ENCODE peak calls at places on chromosomes 7 and 10, in six cellular contexts. X, F, J, R, Z and T are unnamed samples. For H3K4me1, the result is how much of the 10 kb centered on the place peaks cover.

GRCh38 chr10:45653454-45653853 is 19.1 kb downstream of the ZFAND4 start:
- DNase-seq in R (no peak), J (no peak), Z (no peak), F (no peak), X (no peak), T (no peak)

GRCh38 chr10:110442746-110443145 is 55.0 kb upstream of the DUSP5 start:
- DNase-seq in J (no peak), X (no peak), R (no peak), Z (no peak), F (no peak), T (no peak)

GRCh38 chr7:81260152-81260551 is 341.3 kb upstream of the SEMA3C start:
- DNase-seq in J (no peak), Z (no peak), X (peak), R (peak), F (no peak), T (no peak)

GRCh38 chr7:17009007-17009719 is 127.4 kb upstream of the AGR3 start:
- DNase-seq in J (peak), R (peak), X (peak), F (no peak), Z (no peak), T (no peak)

GRCh38 chr10:79479283-79479909 is 32.9 kb upstream of the EIF5AL1 start:
- DNase-seq in R (no peak), F (no peak), X (no peak), Z (no peak), J (no peak), T (no peak)

GRCh38 chr7:603152-603941 is 83.7 kb upstream of the PDGFA start:
- DNase-seq in J (no peak), F (peak), X (no peak), R (no peak), Z (peak), T (no peak)

GRCh38 chr7:75596727-75597614 is 104.9 kb downstream of the SPDYE5 start:
- DNase-seq in F (no peak), Z (no peak), X (peak), R (peak), J (no peak), T (no peak)

GRCh38 chr7:99791667-99792356 is 7.8 kb upstream of the CYP3A4 start:
- DNase-seq in R (no peak), F (peak), X (no peak), J (no peak), Z (no peak), T (no peak)

GRCh38 chr10:118840776-118841468 is 86.2 kb upstream of the CACUL1 start:
- DNase-seq in F (no peak), R (no peak), J (no peak), Z (no peak), X (no peak), T (no peak)

GRCh38 chr10:84948644-84949043 is 620.3 kb downstream of the CCSER2 start:
- DNase-seq in F (no peak), Z (no peak), J (no peak), X (no peak), R (no peak), T (no peak)

GRCh38 chr10:127148933-127149220 is 47.5 kb downstream of the INSYN2A start:
- DNase-seq in X (peak), F (no peak), J (no peak), R (peak), Z (no peak), T (no peak)

GRCh38 chr10:94630017-94630688 is 53.4 kb upstream of the CYP2C18 start:
- DNase-seq in F (no peak), J (peak), Z (no peak), R (peak), X (peak), T (no peak)

GRCh38 chr10:80408198-80409085 is at the start of gene PRXL2A:
- DNase-seq in Z (peak), J (peak), F (peak), R (peak), X (peak), T (peak)

GRCh38 chr10:120336910-120337540 is 120.0 kb upstream of the PLPP4 start:
- DNase-seq in R (peak), J (peak), X (peak), F (peak), Z (peak), T (peak)

GRCh38 chr7:111735661-111736323 is 173.5 kb upstream of the IMMP2L start:
- DNase-seq in X (peak), J (peak), Z (no peak), R (peak), F (no peak), T (peak)

GRCh38 chr10:129192344-129193128 is 274.5 kb upstream of the MGMT start:
- DNase-seq in J (no peak), Z (peak), F (no peak), X (no peak), R (peak), T (no peak)

GRCh38 chr10:101495324-101495925 is 92.6 kb downstream of the POLL start:
- DNase-seq in X (peak), R (peak), Z (no peak), F (no peak), J (peak), T (no peak)

GRCh38 chr7:47318395-47319182 is 263.3 kb downstream of the TNS3 start:
- DNase-seq in R (no peak), J (no peak), F (no peak), Z (no peak), X (no peak), T (no peak)

GRCh38 chr10:117188399-117188798 is 8.9 kb upstream of the KCNK18 start:
- DNase-seq in X (no peak), J (no peak), R (peak), F (no peak), Z (no peak), T (no peak)

GRCh38 chr7:142377567-142377966 is 119.7 kb upstream of the PRSS58 start:
- DNase-seq in J (no peak), Z (no peak), X (no peak), R (no peak), F (no peak), T (no peak)

GRCh38 chr10:44724415-44725174 is 186.5 kb upstream of the TMEM72 start:
- DNase-seq in F (no peak), R (peak), X (no peak), Z (no peak), J (peak), T (no peak)

GRCh38 chr7:55344840-55345239 is 20.3 kb upstream of the LANCL2 start:
- DNase-seq in Z (no peak), R (peak), X (no peak), J (no peak), F (no peak), T (no peak)

DNA sequence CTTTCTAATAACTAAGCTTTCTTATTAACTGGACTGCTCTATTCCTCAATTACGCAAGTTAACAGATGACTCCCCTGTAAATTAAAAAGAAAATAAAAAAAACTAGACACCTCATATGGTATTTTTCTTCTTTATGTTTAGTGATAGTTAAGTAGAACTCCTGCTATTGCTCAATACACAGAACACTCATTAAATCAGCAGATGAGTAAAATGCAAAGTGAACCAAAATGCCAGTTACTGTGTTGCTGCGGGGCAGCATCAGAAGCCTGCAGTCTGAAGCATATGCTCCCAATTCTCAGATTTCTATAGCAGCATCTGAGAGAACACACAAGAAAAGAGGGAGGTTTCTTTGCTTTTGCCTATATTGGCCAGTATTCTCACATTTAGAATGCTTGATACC is 28.4 kb downstream of the CDK6 start:
- DNase-seq in Z (no peak), F (no peak), J (peak), R (peak), X (no peak), T (no peak)
- H3K4me1 ChIP-seq in Z (under half), F (under half), J (under half), R (under half), X (half or more), T (under half)

GRCh38 chr7:129100827-129101166 is 43.7 kb upstream of the TSPAN33 start:
- DNase-seq in F (no peak), R (no peak), J (no peak), X (no peak), Z (no peak), T (no peak)
- H3K27ac ChIP-seq in F (peak), R (no peak), J (no peak), X (no peak), Z (no peak), T (no peak)

GRCh38 chr7:50682079-50682478 is 100.6 kb downstream of the GRB10 start:
- DNase-seq in J (no peak), Z (no peak), R (no peak), F (no peak), X (no peak), T (no peak)

GRCh38 chr7:50682573-50682972 is 100.1 kb downstream of the GRB10 start:
- DNase-seq in X (no peak), F (no peak), R (no peak), Z (no peak), J (no peak), T (no peak)

GRCh38 chr7:50684011-50684701 is 98.5 kb downstream of the GRB10 start:
- DNase-seq in X (no peak), R (no peak), Z (no peak), F (no peak), J (no peak), T (no peak)

GRCh38 chr7:50679218-50680007 is 103.3 kb downstream of the GRB10 start:
- DNase-seq in X (peak), R (peak), Z (no peak), F (no peak), J (peak), T (no peak)

GRCh38 chr7:50681451-50682045 is 101.1 kb downstream of the GRB10 start:
- DNase-seq in Z (no peak), R (no peak), X (no peak), J (no peak), F (no peak), T (no peak)
- H3K4me1 ChIP-seq in Z (under half), R (under half), X (under half), J (under half), F (under half), T (under half)

GRCh38 chr7:51344406-51344805 is 27.8 kb upstream of the COBL start:
- DNase-seq in J (no peak), R (no peak), X (no peak), F (no peak), Z (no peak), T (no peak)
- H3K27ac ChIP-seq in J (no peak), R (no peak), X (no peak), F (no peak), Z (no peak), T (no peak)

DNA sequence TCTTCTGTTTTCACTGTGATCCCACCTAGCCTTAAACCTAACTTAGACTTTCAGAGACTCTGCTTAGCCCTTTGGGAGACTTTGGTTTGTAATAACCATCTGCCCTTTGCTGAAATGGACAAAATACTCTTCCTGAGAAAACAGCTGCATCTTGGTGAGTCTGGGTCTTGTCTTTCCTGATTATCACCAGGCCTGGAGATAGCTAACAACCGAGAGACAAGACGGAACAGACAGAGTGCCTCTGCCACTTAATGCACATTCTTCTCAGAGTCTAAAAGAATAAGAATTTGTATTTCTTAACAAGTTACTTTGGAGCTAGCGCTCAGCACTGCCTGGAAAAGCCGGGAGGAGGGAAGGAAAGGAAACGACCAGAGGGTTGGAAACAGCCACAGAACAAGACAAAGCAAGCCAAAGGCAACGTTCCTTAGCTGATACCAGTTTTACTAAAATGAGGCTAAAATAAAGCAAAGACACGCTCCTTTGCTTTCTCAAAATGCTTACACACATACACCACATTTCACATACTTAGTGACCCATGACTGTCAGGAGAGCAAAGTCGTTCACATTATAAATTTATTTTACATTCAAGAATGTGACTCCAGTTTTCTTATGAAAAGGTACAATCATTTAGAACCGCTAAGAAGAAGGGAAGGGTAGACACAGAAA is 70.3 kb upstream of the DGKI start:
- DNase-seq in J (no peak), Z (no peak), X (no peak), F (no peak), R (no peak), T (no peak)
- H3K4me1 ChIP-seq in J (under half), Z (under half), X (under half), F (under half), R (under half), T (under half)

GRCh38 chr7:42495251-42495650 is 258.2 kb upstream of the GLI3 start:
- DNase-seq in J (peak), X (no peak), R (peak), Z (no peak), F (no peak), T (no peak)

GRCh38 chr7:42492895-42493294 is 255.9 kb upstream of the GLI3 start:
- DNase-seq in R (peak), X (no peak), J (no peak), Z (no peak), F (no peak), T (no peak)

GRCh38 chr7:42494722-42495121 is 257.7 kb upstream of the GLI3 start:
- DNase-seq in X (no peak), Z (no peak), R (peak), J (no peak), F (no peak), T (no peak)

GRCh38 chr7:42493436-42494198 is 256.6 kb upstream of the GLI3 start:
- DNase-seq in R (peak), X (peak), J (peak), Z (peak), F (peak), T (peak)

DNA sequence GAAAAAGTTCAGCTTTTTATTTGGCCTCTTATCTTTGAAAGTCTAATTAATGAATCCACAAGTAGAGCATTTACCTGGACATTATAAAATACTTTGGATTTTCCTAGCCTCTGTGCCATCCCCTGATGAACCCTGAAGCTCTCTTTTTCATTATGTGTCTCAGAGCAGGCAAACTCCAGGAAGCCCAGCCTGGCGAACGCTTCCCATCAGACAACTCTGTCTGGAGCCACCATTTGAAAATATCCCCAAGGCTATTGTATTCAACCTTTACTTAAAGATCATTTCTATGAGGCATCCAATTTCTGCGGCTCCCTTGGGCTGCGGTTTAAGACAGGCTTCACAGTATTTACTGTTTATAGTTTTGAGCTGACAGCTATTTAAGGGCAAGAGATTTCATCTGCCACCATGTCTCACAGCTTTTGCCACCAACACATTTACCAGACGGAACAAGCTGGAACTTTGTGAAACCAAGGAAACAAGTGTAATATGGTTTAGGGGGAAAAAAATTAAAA is 257.2 kb upstream of the GLI3 start:
- DNase-seq in Z (no peak), F (no peak), R (no peak), J (no peak), X (no peak), T (no peak)
- H3K27ac ChIP-seq in Z (no peak), F (peak), R (peak), J (no peak), X (no peak), T (peak)